ENCODE peak calls at places on chromosome 2, in five cellular contexts. One of them, this sample, is unnamed.

GRCh38 chr2:48114256-48114655 is 208.0 kb upstream of the FBXO11 start:
- DNase-seq in A549: peak
- DNase-seq in cardiac muscle cell: peak
- DNase-seq in HCT116: peak
- DNase-seq in astrocyte of the spinal cord: peak
- DNase-seq in this sample: peak

GRCh38 chr2:118801154-118801553 is 46.3 kb downstream of the EN1 start:
- DNase-seq in A549: no peak
- DNase-seq in cardiac muscle cell: peak
- DNase-seq in HCT116: no peak
- DNase-seq in astrocyte of the spinal cord: no peak
- DNase-seq in this sample: no peak

GRCh38 chr2:239180526-239181073 is 220.2 kb downstream of the HDAC4 start:
- DNase-seq in A549: no peak
- DNase-seq in cardiac muscle cell: no peak
- DNase-seq in HCT116: no peak
- DNase-seq in astrocyte of the spinal cord: no peak
- DNase-seq in this sample: no peak

GRCh38 chr2:241000831-241001321 is 2.5 kb downstream of the SNED1 start:
- DNase-seq in A549: no peak
- DNase-seq in cardiac muscle cell: no peak
- DNase-seq in HCT116: no peak
- DNase-seq in astrocyte of the spinal cord: no peak
- DNase-seq in this sample: no peak

GRCh38 chr2:221104391-221104811 is 467.7 kb downstream of the EPHA4 start:
- DNase-seq in A549: no peak
- DNase-seq in cardiac muscle cell: peak
- DNase-seq in HCT116: no peak
- DNase-seq in astrocyte of the spinal cord: peak
- DNase-seq in this sample: no peak

GRCh38 chr2:37679072-37679695 is 7.7 kb upstream of the CDC42EP3 start:
- DNase-seq in A549: no peak
- DNase-seq in cardiac muscle cell: no peak
- DNase-seq in HCT116: no peak
- DNase-seq in astrocyte of the spinal cord: no peak
- DNase-seq in this sample: no peak

GRCh38 chr2:234768608-234769196 is 183.1 kb upstream of the SH3BP4 start:
- DNase-seq in A549: no peak
- DNase-seq in cardiac muscle cell: no peak
- DNase-seq in HCT116: no peak
- DNase-seq in astrocyte of the spinal cord: no peak
- DNase-seq in this sample: no peak

GRCh38 chr2:113823729-113824595 is 65.9 kb upstream of the ACTR3 start:
- DNase-seq in A549: no peak
- DNase-seq in cardiac muscle cell: no peak
- DNase-seq in HCT116: no peak
- DNase-seq in astrocyte of the spinal cord: no peak
- DNase-seq in this sample: no peak

GRCh38 chr2:28444951-28445350 is 50.9 kb upstream of the PLB1 start:
- DNase-seq in A549: no peak
- DNase-seq in cardiac muscle cell: no peak
- DNase-seq in HCT116: no peak
- DNase-seq in astrocyte of the spinal cord: no peak
- DNase-seq in this sample: no peak

GRCh38 chr2:176612736-176613135 is 343.5 kb downstream of the MTX2 start:
- DNase-seq in A549: no peak
- DNase-seq in cardiac muscle cell: peak
- DNase-seq in HCT116: no peak
- DNase-seq in astrocyte of the spinal cord: peak
- DNase-seq in this sample: no peak

GRCh38 chr2:183614797-183615429 is 490.7 kb downstream of the NUP35 start:
- DNase-seq in A549: no peak
- DNase-seq in cardiac muscle cell: no peak
- DNase-seq in HCT116: no peak
- DNase-seq in astrocyte of the spinal cord: peak
- DNase-seq in this sample: no peak

GRCh38 chr2:27735263-27735904 is 36.1 kb upstream of the MRPL33 start:
- DNase-seq in A549: no peak
- DNase-seq in cardiac muscle cell: peak
- DNase-seq in HCT116: no peak
- DNase-seq in astrocyte of the spinal cord: peak
- DNase-seq in this sample: peak

GRCh38 chr2:232307854-232308253 is 70.7 kb upstream of the ALPP start:
- DNase-seq in A549: no peak
- DNase-seq in cardiac muscle cell: no peak
- DNase-seq in HCT116: no peak
- DNase-seq in astrocyte of the spinal cord: no peak
- DNase-seq in this sample: no peak

GRCh38 chr2:112480540-112481049 is 1.4 kb upstream of the TTL start:
- DNase-seq in A549: peak
- DNase-seq in cardiac muscle cell: no peak
- DNase-seq in HCT116: no peak
- DNase-seq in astrocyte of the spinal cord: no peak
- DNase-seq in this sample: peak

GRCh38 chr2:17426708-17427107 is 91.5 kb downstream of the RAD51AP2 start:
- DNase-seq in A549: no peak
- DNase-seq in cardiac muscle cell: no peak
- DNase-seq in HCT116: no peak
- DNase-seq in astrocyte of the spinal cord: no peak
- DNase-seq in this sample: no peak

GRCh38 chr2:62939735-62940491 is 110.7 kb upstream of the OTX1 start:
- DNase-seq in A549: no peak
- DNase-seq in cardiac muscle cell: peak
- DNase-seq in HCT116: no peak
- DNase-seq in astrocyte of the spinal cord: peak
- DNase-seq in this sample: no peak

GRCh38 chr2:26274058-26274613 is 29.4 kb downstream of the HADHB start:
- DNase-seq in A549: no peak
- DNase-seq in cardiac muscle cell: peak
- DNase-seq in HCT116: no peak
- DNase-seq in astrocyte of the spinal cord: peak
- DNase-seq in this sample: peak

GRCh38 chr2:105437708-105438103 is 38.9 kb upstream of the FHL2 start:
- DNase-seq in A549: no peak
- DNase-seq in cardiac muscle cell: peak
- DNase-seq in HCT116: no peak
- DNase-seq in astrocyte of the spinal cord: peak
- DNase-seq in this sample: no peak

GRCh38 chr2:215942194-215942593 is 71.2 kb downstream of the MREG start:
- DNase-seq in A549: no peak
- DNase-seq in cardiac muscle cell: no peak
- DNase-seq in HCT116: no peak
- DNase-seq in astrocyte of the spinal cord: no peak
- DNase-seq in this sample: no peak

GRCh38 chr2:27390822-27391679 is 10.5 kb upstream of the ZNF513 start:
- DNase-seq in A549: no peak
- DNase-seq in cardiac muscle cell: no peak
- DNase-seq in HCT116: no peak
- DNase-seq in astrocyte of the spinal cord: no peak
- DNase-seq in this sample: no peak

GRCh38 chr2:17800693-17801458 is 15.4 kb upstream of the MSGN1 start:
- DNase-seq in A549: no peak
- DNase-seq in cardiac muscle cell: no peak
- DNase-seq in HCT116: no peak
- DNase-seq in astrocyte of the spinal cord: no peak
- DNase-seq in this sample: no peak

GRCh38 chr2:230964136-230964730 is 31.7 kb upstream of the SPATA3 start:
- DNase-seq in A549: no peak
- DNase-seq in cardiac muscle cell: no peak
- DNase-seq in HCT116: no peak
- DNase-seq in astrocyte of the spinal cord: no peak
- DNase-seq in this sample: no peak

GRCh38 chr2:120749506-120750431 is 14.1 kb downstream of the GLI2 start:
- DNase-seq in A549: no peak
- DNase-seq in cardiac muscle cell: no peak
- DNase-seq in HCT116: no peak
- DNase-seq in astrocyte of the spinal cord: peak
- DNase-seq in this sample: no peak

GRCh38 chr2:76711490-76711889 is 810.7 kb downstream of the LRRTM4 start:
- DNase-seq in A549: no peak
- DNase-seq in cardiac muscle cell: no peak
- DNase-seq in HCT116: no peak
- DNase-seq in astrocyte of the spinal cord: no peak
- DNase-seq in this sample: no peak

GRCh38 chr2:23204650-23205049 is 180.3 kb upstream of the KLHL29 start:
- DNase-seq in A549: no peak
- DNase-seq in cardiac muscle cell: no peak
- DNase-seq in HCT116: no peak
- DNase-seq in astrocyte of the spinal cord: no peak
- DNase-seq in this sample: no peak

GRCh38 chr2:207896525-207897295 is 127.0 kb upstream of the FZD5 start:
- DNase-seq in A549: peak
- DNase-seq in cardiac muscle cell: no peak
- DNase-seq in HCT116: no peak
- DNase-seq in astrocyte of the spinal cord: no peak
- DNase-seq in this sample: peak

DNA sequence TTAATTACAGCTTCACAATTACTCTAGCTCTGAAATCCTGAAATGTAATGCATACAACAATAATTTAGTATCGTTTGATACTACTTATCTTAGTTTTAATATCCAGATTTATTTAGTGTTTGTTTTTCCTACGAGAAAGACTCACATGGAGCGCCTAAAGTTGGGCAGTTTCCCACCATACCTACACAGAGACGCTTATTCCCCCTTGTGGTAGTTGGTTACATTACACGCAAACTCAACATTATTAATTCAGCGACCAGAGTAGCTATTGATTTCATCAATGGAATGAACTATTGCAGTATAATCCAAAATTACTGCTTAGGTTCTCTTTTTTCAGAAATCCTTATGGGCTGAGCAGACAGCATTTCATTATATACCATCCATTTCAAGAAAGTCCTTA is 164.0 kb upstream of the REG3G start:
- DNase-seq in A549: peak
- DNase-seq in cardiac muscle cell: peak
- DNase-seq in HCT116: no peak
- DNase-seq in astrocyte of the spinal cord: no peak
- DNase-seq in this sample: no peak
- TF ChIP-seq CTCF in A549: peak
- TF ChIP-seq CTCF in cardiac muscle cell: peak
- TF ChIP-seq CTCF in HCT116: peak
- TF ChIP-seq CTCF in astrocyte of the spinal cord: no peak
- TF ChIP-seq CTCF in this sample: peak

GRCh38 chr2:219435701-219436100 is 1.1 kb downstream of the SPEG start:
- DNase-seq in A549: no peak
- DNase-seq in cardiac muscle cell: no peak
- DNase-seq in HCT116: no peak
- DNase-seq in astrocyte of the spinal cord: no peak
- DNase-seq in this sample: no peak

GRCh38 chr2:219436491-219436890 is 1.8 kb downstream of the SPEG start:
- DNase-seq in A549: no peak
- DNase-seq in cardiac muscle cell: no peak
- DNase-seq in HCT116: no peak
- DNase-seq in astrocyte of the spinal cord: no peak
- DNase-seq in this sample: no peak

GRCh38 chr2:219434468-219434717 is 250 bp upstream of the SPEG start:
- DNase-seq in A549: no peak
- DNase-seq in cardiac muscle cell: no peak
- DNase-seq in HCT116: no peak
- DNase-seq in astrocyte of the spinal cord: no peak
- DNase-seq in this sample: no peak

GRCh38 chr2:219434718-219435525 is at the start of gene SPEG:
- DNase-seq in A549: no peak
- DNase-seq in cardiac muscle cell: peak
- DNase-seq in HCT116: no peak
- DNase-seq in astrocyte of the spinal cord: no peak
- DNase-seq in this sample: no peak

DNA sequence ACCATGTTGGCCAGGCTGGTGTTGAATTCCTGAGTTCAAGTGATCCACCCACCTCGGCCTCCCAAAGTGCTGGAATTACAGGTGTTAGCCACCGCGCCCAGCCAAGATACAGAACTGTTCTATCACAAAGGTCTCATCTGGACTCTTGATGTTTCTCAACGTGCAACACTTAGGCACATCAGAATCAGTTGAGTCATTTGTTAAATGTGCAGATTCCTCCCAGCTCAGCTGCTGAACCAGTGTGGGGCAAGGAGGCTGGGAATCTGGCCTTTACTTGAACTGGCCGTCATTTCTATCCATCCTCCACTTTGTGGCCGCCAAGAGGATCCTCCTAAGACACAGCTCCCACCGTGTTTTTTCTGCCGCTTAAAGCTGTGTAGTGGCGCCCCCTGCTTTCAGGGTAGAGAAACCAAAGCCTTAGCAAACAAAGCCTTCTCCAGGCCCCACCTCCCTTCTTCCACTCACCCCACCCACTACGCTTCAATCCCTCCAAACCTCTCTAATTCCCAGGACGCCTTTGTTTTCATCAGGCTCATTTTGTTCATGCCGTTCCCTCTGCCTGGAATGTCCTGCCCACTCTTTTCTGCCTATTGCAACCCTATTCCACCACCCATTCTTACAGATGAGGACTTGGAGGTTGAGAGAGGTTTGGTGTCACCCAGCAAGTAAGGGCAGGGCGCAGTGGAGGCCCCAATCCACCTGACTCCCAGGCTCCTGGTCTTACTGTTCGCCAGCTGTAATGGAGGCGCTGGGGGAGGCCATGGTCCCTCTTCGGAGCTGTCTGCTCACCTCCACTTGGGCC is 776 bp upstream of the SPEG start:
- DNase-seq in A549: no peak
- DNase-seq in cardiac muscle cell: peak
- DNase-seq in HCT116: peak
- DNase-seq in astrocyte of the spinal cord: peak
- DNase-seq in this sample: peak
- TF ChIP-seq CTCF in A549: peak
- TF ChIP-seq CTCF in cardiac muscle cell: peak
- TF ChIP-seq CTCF in HCT116: peak
- TF ChIP-seq CTCF in astrocyte of the spinal cord: peak
- TF ChIP-seq CTCF in this sample: no peak

DNA sequence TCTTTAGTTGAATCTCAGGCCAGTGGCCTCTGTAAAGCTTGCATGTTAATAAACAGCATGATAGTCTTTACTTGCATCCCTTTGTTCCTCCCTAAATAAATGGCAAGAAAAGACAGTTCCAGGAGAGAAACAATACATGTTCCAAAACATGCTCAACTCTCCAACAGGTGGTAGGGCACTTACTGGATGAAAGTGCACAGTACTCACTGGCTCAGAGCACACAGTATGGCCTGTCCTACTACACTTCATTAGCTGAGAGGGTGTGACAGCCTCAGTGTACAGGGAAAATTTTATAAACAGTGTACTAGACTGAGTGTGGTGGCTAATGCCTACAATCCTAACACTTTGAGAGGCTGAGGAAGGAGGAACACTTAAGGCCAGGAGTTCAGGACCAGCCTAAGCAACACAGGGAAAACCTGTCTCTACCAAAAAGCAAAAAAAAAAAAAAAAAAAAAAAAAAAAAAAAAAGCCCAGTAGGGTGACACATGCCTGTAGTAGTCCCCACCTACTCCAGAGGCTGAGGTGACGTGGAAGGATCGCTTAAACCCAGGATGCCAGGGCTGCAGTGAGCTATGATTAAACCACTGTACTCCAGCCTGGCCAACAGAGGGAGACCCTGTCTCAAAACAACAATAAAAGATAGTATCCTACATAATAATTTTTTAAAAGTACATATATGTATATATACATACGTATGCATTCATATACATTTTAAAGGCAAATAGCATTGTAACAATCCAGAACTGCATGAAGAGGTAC is 51.9 kb downstream of the SOS1 start:
- DNase-seq in A549: no peak
- DNase-seq in cardiac muscle cell: peak
- DNase-seq in HCT116: no peak
- DNase-seq in astrocyte of the spinal cord: no peak
- DNase-seq in this sample: no peak
- TF ChIP-seq CTCF in A549: no peak
- TF ChIP-seq CTCF in cardiac muscle cell: peak
- TF ChIP-seq CTCF in HCT116: no peak
- TF ChIP-seq CTCF in astrocyte of the spinal cord: peak
- TF ChIP-seq CTCF in this sample: no peak

GRCh38 chr2:237350597-237350996 is 63.4 kb downstream of the COL6A3 start:
- DNase-seq in A549: no peak
- DNase-seq in cardiac muscle cell: no peak
- DNase-seq in HCT116: no peak
- DNase-seq in astrocyte of the spinal cord: no peak
- DNase-seq in this sample: no peak
- TF ChIP-seq CTCF in A549: no peak
- TF ChIP-seq CTCF in cardiac muscle cell: no peak
- TF ChIP-seq CTCF in HCT116: no peak
- TF ChIP-seq CTCF in astrocyte of the spinal cord: no peak
- TF ChIP-seq CTCF in this sample: no peak